ENCODE peak calls at places on chromosome 10, in seven cellular contexts. E is brain microvascular endothelial cell, T is heart left ventricle, V is endodermal cell, S is coronary artery, Q is WERI-Rb-1, B is cardiac muscle cell. H is an unnamed sample.

GRCh38 chr10:17725703-17726102 is 26.3 kb upstream of the TMEM236 start:
- DNase-seq in E (no peak), T (no peak), V (no peak), S (no peak), Q (no peak), B (no peak), H (no peak)

GRCh38 chr10:88908194-88908593 is 28.1 kb downstream of the STAMBPL1 start:
- DNase-seq in E (no peak), T (no peak), V (no peak), S (no peak), Q (no peak), B (no peak), H (no peak)

GRCh38 chr10:75350791-75351190 is 50.8 kb downstream of the ZNF503 start:
- DNase-seq in E (peak), T (no peak), V (no peak), S (no peak), Q (no peak), B (peak), H (peak)

GRCh38 chr10:33376976-33377657 is 42.6 kb upstream of the NRP1 start:
- DNase-seq in E (peak), T (no peak), V (no peak), S (no peak), Q (no peak), B (peak), H (peak)

GRCh38 chr10:127044191-127044590 is 139.0 kb downstream of the DOCK1 start:
- DNase-seq in E (no peak), T (no peak), V (peak), S (no peak), Q (no peak), B (no peak), H (no peak)

GRCh38 chr10:86264481-86265231 is 101.9 kb downstream of the GRID1 start:
- DNase-seq in E (no peak), T (no peak), V (peak), S (peak), Q (peak), B (no peak), H (no peak)

GRCh38 chr10:86664370-86665217 is 3.7 kb upstream of the LDB3 start:
- DNase-seq in E (no peak), T (peak), V (no peak), S (no peak), Q (no peak), B (no peak), H (no peak)

GRCh38 chr10:20682782-20683181 is 214.3 kb downstream of the NEBL start:
- DNase-seq in E (no peak), T (no peak), V (no peak), S (no peak), Q (no peak), B (no peak), H (no peak)

GRCh38 chr10:59372543-59372942 is 10.2 kb upstream of the FAM13C start:
- DNase-seq in E (peak), T (no peak), V (no peak), S (no peak), Q (no peak), B (peak), H (no peak)

GRCh38 chr10:14560794-14561765 is 213.6 kb downstream of the FAM107B start:
- DNase-seq in E (no peak), T (no peak), V (no peak), S (no peak), Q (no peak), B (no peak), H (no peak)

GRCh38 chr10:45373003-45373782 is 823 bp upstream of the ALOX5 start:
- DNase-seq in E (no peak), T (peak), V (no peak), S (no peak), Q (peak), B (no peak), H (no peak)

GRCh38 chr10:122163182-122164027 is 107.7 kb upstream of the BTBD16 start:
- DNase-seq in E (no peak), T (no peak), V (peak), S (no peak), Q (peak), B (peak), H (no peak)

GRCh38 chr10:72800000-72800740 is 93.4 kb upstream of the OIT3 start:
- DNase-seq in E (no peak), T (no peak), V (peak), S (no peak), Q (no peak), B (peak), H (no peak)

GRCh38 chr10:29656451-29656992 is 21.8 kb upstream of the SVIL start:
- DNase-seq in E (no peak), T (no peak), V (no peak), S (no peak), Q (no peak), B (no peak), H (no peak)

GRCh38 chr10:110228066-110228465 is 20.7 kb downstream of the MXI1 start:
- DNase-seq in E (no peak), T (no peak), V (no peak), S (no peak), Q (no peak), B (no peak), H (no peak)

GRCh38 chr10:6885284-6885683 is 305.2 kb upstream of the PRKCQ start:
- DNase-seq in E (no peak), T (no peak), V (no peak), S (no peak), Q (no peak), B (no peak), H (no peak)

GRCh38 chr10:100646033-100646432 is 99.3 kb upstream of the PAX2 start:
- DNase-seq in E (no peak), T (no peak), V (no peak), S (no peak), Q (no peak), B (no peak), H (no peak)

GRCh38 chr10:133325761-133326463 is 10.8 kb downstream of the CALY start:
- DNase-seq in E (no peak), T (peak), V (peak), S (no peak), Q (no peak), B (no peak), H (no peak)

GRCh38 chr10:105538933-105539332 is 897.8 kb downstream of the SORCS3 start:
- DNase-seq in E (no peak), T (no peak), V (peak), S (no peak), Q (no peak), B (no peak), H (no peak)

GRCh38 chr10:104622598-104623209 is 18.4 kb upstream of the SORCS3 start:
- DNase-seq in E (peak), T (no peak), V (peak), S (no peak), Q (peak), B (no peak), H (no peak)

GRCh38 chr10:69489506-69490090 is 38.3 kb downstream of the TSPAN15 start:
- DNase-seq in E (no peak), T (peak), V (no peak), S (no peak), Q (no peak), B (no peak), H (no peak)

GRCh38 chr10:71133710-71134686 is 78.4 kb upstream of the UNC5B start:
- DNase-seq in E (no peak), T (no peak), V (no peak), S (no peak), Q (no peak), B (no peak), H (no peak)

GRCh38 chr10:103983367-103983911 is 16.5 kb downstream of the SLK start:
- DNase-seq in E (no peak), T (no peak), V (no peak), S (no peak), Q (no peak), B (no peak), H (no peak)

GRCh38 chr10:118034755-118035154 is 12.0 kb downstream of the RAB11FIP2 start:
- DNase-seq in E (no peak), T (no peak), V (no peak), S (no peak), Q (no peak), B (peak), H (no peak)

GRCh38 chr10:69715156-69715898 is 85.3 kb downstream of the FAM241B start:
- DNase-seq in E (peak), T (no peak), V (no peak), S (peak), Q (no peak), B (peak), H (peak)

GRCh38 chr10:118809821-118810220 is 55.1 kb upstream of the CACUL1 start:
- DNase-seq in E (no peak), T (no peak), V (no peak), S (no peak), Q (no peak), B (no peak), H (no peak)

GRCh38 chr10:42836771-42837468 is 54.3 kb downstream of the BMS1 start:
- DNase-seq in E (peak), T (no peak), V (no peak), S (no peak), Q (peak), B (peak), H (peak)
- TF ChIP-seq CTCF in E (peak), T (no peak), V (no peak), S (no peak), Q (no peak), B (peak), H (no peak)

GRCh38 chr10:34816067-34817002 is 1.2 kb upstream of the PARD3 start:
- DNase-seq in E (no peak), T (peak), V (peak), S (no peak), Q (no peak), B (peak), H (no peak)
- TF ChIP-seq CTCF in E (no peak), T (no peak), V (no peak), S (no peak), Q (no peak), B (no peak), H (no peak)

GRCh38 chr10:131420867-131421266 is 109.3 kb upstream of the TCERG1L start:
- DNase-seq in E (no peak), T (no peak), V (no peak), S (no peak), Q (no peak), B (no peak), H (no peak)

GRCh38 chr10:131424053-131424452 is 112.5 kb upstream of the TCERG1L start:
- DNase-seq in E (no peak), T (no peak), V (no peak), S (no peak), Q (no peak), B (no peak), H (no peak)

GRCh38 chr10:131421381-131421780 is 109.9 kb upstream of the TCERG1L start:
- DNase-seq in E (no peak), T (no peak), V (no peak), S (no peak), Q (no peak), B (no peak), H (no peak)

GRCh38 chr10:131424836-131425506 is 113.5 kb upstream of the TCERG1L start:
- DNase-seq in E (no peak), T (no peak), V (no peak), S (no peak), Q (no peak), B (no peak), H (no peak)

DNA sequence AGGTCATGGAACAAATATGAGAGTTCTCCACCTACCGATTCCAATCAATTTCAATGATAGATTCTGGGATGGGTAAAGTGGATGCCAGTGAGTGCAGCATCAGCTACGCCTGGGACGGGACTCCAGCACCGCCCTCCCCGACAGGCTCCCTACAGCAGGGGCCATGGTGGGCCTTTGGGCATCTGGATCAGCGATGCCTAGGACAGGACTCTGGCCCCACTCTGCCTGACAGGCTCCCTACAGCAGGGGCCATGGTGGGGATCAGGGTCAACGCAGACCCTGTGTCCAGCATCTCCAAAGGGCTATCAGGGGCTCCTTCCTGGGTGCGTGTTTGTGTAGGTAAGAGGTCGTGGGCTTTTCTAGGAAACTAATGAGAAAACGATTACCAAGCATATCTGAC is 111.2 kb upstream of the TCERG1L start:
- DNase-seq in E (no peak), T (no peak), V (no peak), S (no peak), Q (no peak), B (no peak), H (no peak)
- TF ChIP-seq CTCF in E (no peak), T (no peak), V (no peak), S (no peak), Q (no peak), B (no peak), H (no peak)

DNA sequence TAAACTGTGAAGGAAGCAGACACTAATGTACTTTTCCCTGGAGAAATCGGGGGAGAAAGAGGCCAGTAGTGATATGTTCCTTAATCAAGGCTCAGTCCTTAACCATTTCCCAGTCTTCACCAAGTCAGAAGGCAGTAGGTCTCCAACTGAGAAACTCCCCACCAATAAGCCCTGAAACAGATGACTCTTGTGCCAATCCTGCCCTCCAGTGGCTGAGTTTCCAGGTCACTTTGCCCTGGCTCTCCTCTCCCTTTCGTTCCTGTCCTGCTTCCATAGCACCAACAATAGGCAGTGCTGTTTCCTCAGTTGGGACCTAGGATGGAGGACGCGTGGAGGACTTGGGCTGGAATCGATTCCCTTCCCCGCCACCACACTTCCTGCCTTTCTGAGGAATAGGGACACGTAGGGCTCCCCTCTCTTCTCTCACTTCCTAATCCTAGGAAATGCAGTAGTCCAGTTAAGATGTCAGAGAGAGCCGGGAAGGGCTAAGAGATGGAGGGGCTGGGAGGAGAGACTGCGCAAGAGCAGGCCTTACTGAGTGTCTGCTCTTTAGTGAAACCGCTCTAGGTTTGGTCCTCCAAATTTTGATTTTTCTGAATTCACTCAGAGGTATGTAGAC is 23.4 kb downstream of the ATOH7 start:
- DNase-seq in E (peak), T (no peak), V (peak), S (no peak), Q (peak), B (peak), H (no peak)
- TF ChIP-seq CTCF in E (peak), T (no peak), V (peak), S (no peak), Q (peak), B (peak), H (peak)

GRCh38 chr10:120597902-120598301 is 140.9 kb downstream of the PLPP4 start:
- DNase-seq in E (no peak), T (no peak), V (peak), S (no peak), Q (no peak), B (no peak), H (no peak)

GRCh38 chr10:120601999-120602398 is 145.0 kb downstream of the PLPP4 start:
- DNase-seq in E (no peak), T (no peak), V (no peak), S (no peak), Q (no peak), B (no peak), H (no peak)

GRCh38 chr10:120598377-120598776 is 141.3 kb downstream of the PLPP4 start:
- DNase-seq in E (no peak), T (no peak), V (peak), S (no peak), Q (peak), B (no peak), H (no peak)

GRCh38 chr10:120599202-120599724 is 142.2 kb downstream of the PLPP4 start:
- DNase-seq in E (no peak), T (no peak), V (peak), S (no peak), Q (no peak), B (no peak), H (no peak)

GRCh38 chr10:120600871-120601644 is 144.0 kb downstream of the PLPP4 start:
- DNase-seq in E (no peak), T (no peak), V (peak), S (no peak), Q (peak), B (no peak), H (peak)
- TF ChIP-seq CTCF in E (peak), T (no peak), V (peak), S (no peak), Q (peak), B (peak), H (peak)

DNA sequence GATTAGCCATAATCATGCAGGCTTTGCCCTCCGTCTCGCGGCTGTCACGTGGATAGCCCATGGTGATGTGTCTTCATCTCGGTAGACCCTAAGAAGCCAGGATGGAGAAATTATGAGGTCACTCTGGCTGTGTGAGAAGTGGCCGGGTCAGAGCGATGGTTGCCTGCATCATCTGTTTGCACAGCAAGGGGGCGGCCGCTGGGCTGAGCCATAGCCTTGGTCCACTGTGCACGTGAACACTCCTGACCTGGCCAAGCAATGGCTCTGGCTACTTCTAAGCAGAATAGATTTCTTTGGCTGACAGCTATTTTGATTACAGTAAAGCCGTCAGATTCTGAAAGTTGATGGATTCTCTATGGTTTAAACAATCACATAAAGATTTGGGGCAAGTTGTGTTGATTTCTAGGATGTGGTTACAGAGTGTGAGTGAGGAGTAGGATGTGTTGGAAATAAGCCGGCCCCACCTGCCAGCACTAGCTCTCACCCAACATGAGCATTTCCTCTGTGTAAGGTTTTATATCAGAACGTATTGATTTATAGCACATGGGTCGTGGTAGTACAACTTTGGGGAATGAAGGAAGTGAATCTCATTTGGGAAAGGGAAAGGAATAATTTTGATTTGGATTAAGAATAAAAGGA is 214.4 kb upstream of the GPR26 start:
- DNase-seq in E (no peak), T (no peak), V (no peak), S (no peak), Q (no peak), B (no peak), H (no peak)
- TF ChIP-seq CTCF in E (no peak), T (no peak), V (peak), S (no peak), Q (peak), B (no peak), H (no peak)